ENCODE peak calls at places on chromosomes 1 and 21, in eight cellular contexts. G, K, F, T, C, H, L and E are unnamed samples. For H3K9me3, the result is how much of the 10 kb centered on the place peaks cover.

GRCh38 chr1:10528066-10529014 is 53.6 kb downstream of the PEX14 start:
- DNase-seq in G (no peak), K (no peak), F (no peak), T (peak), C (no peak), H (peak), L (no peak), E (no peak)

GRCh38 chr1:217274927-217275616 is 355.8 kb downstream of the GPATCH2 start:
- DNase-seq in G (no peak), K (no peak), F (no peak), T (no peak), C (no peak), H (peak), L (no peak), E (no peak)

GRCh38 chr1:11059990-11060948 is at the start of gene SRM:
- DNase-seq in G (peak), K (peak), F (peak), T (peak), C (peak), H (peak), L (peak), E (peak)

GRCh38 chr1:28865997-28866650 is 48.2 kb upstream of the EPB41 start:
- DNase-seq in G (no peak), K (no peak), F (no peak), T (no peak), C (no peak), H (no peak), L (no peak), E (no peak)

GRCh38 chr1:165827199-165828102 is at the start of gene UCK2:
- DNase-seq in G (peak), K (peak), F (peak), T (peak), C (peak), H (peak), L (peak), E (peak)

GRCh38 chr1:34688358-34688757 is 66.5 kb upstream of the GJB5 start:
- DNase-seq in G (no peak), K (no peak), F (no peak), T (no peak), C (no peak), H (no peak), L (no peak), E (no peak)

GRCh38 chr1:29682918-29683314 is 446.6 kb downstream of the PTPRU start:
- DNase-seq in G (no peak), K (peak), F (no peak), T (no peak), C (no peak), H (no peak), L (no peak), E (peak)

GRCh38 chr1:111204211-111204883 is 3.9 kb upstream of the DENND2D start:
- DNase-seq in G (peak), K (peak), F (peak), T (no peak), C (peak), H (no peak), L (no peak), E (peak)

GRCh38 chr21:33943293-33943692 is 27.7 kb upstream of the ATP5PO start:
- DNase-seq in G (no peak), K (no peak), F (no peak), T (no peak), C (no peak), H (peak), L (no peak), E (no peak)

GRCh38 chr1:161792740-161793139 is 26.6 kb downstream of the ATF6 start:
- DNase-seq in G (peak), K (no peak), F (no peak), T (no peak), C (no peak), H (peak), L (no peak), E (no peak)

GRCh38 chr1:203996126-203996525 is 76.8 kb upstream of the SOX13 start:
- DNase-seq in G (no peak), K (no peak), F (no peak), T (no peak), C (no peak), H (no peak), L (no peak), E (no peak)

GRCh38 chr1:153919879-153920852 is 2.6 kb downstream of the GATAD2B start:
- DNase-seq in G (peak), K (peak), F (no peak), T (no peak), C (peak), H (peak), L (no peak), E (no peak)

GRCh38 chr21:9767592-9768375 is 753.6 kb upstream of the TPTE start:
- DNase-seq in G (no peak), K (no peak), F (no peak), T (no peak), C (no peak), H (no peak), L (no peak), E (no peak)
- H3K9me3 ChIP-seq in G (under half), K (under half), F (under half), T (under half), C (under half), H (half or more), L (under half), E (under half)

GRCh38 chr1:43247256-43247921 is 22.4 kb upstream of the TMEM125 start:
- DNase-seq in G (no peak), K (no peak), F (no peak), T (no peak), C (no peak), H (no peak), L (no peak), E (no peak)
- H3K9me3 ChIP-seq in G (under half), K (under half), F (under half), T (under half), C (under half), H (under half), L (under half), E (under half)

GRCh38 chr1:188065917-188066316 is 1237.2 kb downstream of the PLA2G4A start:
- DNase-seq in G (no peak), K (no peak), F (no peak), T (no peak), C (no peak), H (no peak), L (no peak), E (no peak)

DNA sequence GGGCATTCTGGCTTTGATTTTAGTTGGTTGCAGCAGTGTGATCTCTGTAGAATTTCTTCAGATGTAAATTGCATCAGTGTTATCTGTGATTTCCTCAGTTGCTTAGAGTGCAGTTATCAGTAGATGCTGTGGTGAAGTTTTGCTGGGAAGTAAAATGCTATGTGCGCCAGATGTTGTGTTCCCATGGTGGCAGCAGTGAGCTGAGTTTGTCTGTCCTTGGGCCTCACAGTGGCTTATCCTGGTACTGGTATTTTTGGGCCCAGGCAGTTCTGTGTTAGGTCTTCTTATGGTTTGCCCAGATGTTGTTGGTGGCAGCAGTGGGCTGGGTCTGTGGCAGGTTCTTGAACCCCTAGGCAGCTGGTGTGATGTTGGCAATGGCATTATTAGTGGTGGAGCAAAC is 1242.1 kb downstream of the PLA2G4A start:
- DNase-seq in G (no peak), K (no peak), F (no peak), T (no peak), C (no peak), H (no peak), L (no peak), E (no peak)
- H3K9me3 ChIP-seq in G (under half), K (under half), F (under half), T (under half), C (under half), H (under half), L (under half), E (under half)

GRCh38 chr1:4655674-4656532 is 1.5 kb downstream of the AJAP1 start:
- DNase-seq in G (peak), K (peak), F (no peak), T (no peak), C (peak), H (peak), L (peak), E (no peak)

GRCh38 chr1:4653796-4654715 is at the start of gene AJAP1:
- DNase-seq in G (no peak), K (peak), F (no peak), T (no peak), C (no peak), H (no peak), L (peak), E (no peak)

GRCh38 chr1:4656533-4657140 is 2.2 kb downstream of the AJAP1 start:
- DNase-seq in G (no peak), K (peak), F (no peak), T (no peak), C (no peak), H (no peak), L (no peak), E (no peak)

GRCh38 chr1:4653328-4653660 is 1.1 kb upstream of the AJAP1 start:
- DNase-seq in G (no peak), K (peak), F (no peak), T (no peak), C (no peak), H (no peak), L (no peak), E (no peak)

GRCh38 chr1:4654764-4655673 is 610 bp downstream of the AJAP1 start:
- DNase-seq in G (no peak), K (peak), F (no peak), T (no peak), C (no peak), H (peak), L (no peak), E (no peak)
- H3K9me3 ChIP-seq in G (under half), K (under half), F (under half), T (under half), C (under half), H (under half), L (under half), E (under half)

GRCh38 chr1:246969621-246970020 is 37.9 kb upstream of the AHCTF1 start:
- DNase-seq in G (no peak), K (no peak), F (no peak), T (no peak), C (no peak), H (no peak), L (no peak), E (no peak)
- H3K9me3 ChIP-seq in G (under half), K (under half), F (under half), T (under half), C (under half), H (under half), L (under half), E (under half)

GRCh38 chr1:248029770-248030169 is at the start of gene OR2L2:
- DNase-seq in G (no peak), K (no peak), F (no peak), T (no peak), C (no peak), H (no peak), L (no peak), E (no peak)
- H3K9me3 ChIP-seq in G (under half), K (under half), F (under half), T (under half), C (under half), H (under half), L (under half), E (under half)